ENCODE peak calls at places on chromosome 22, in four cellular contexts. One of them, this sample, is unnamed.

GRCh38 chr22:45678961-45679912 is 7.6 kb downstream of the ATXN10 start:
- DNase-seq in AG09319: no peak
- DNase-seq in WTC11: no peak
- DNase-seq in astrocyte of the spinal cord: peak; percentile 80
- DNase-seq in this sample: no peak

GRCh38 chr22:35835998-35836691 is 118.5 kb downstream of the APOL5 start:
- DNase-seq in AG09319: peak; percentile 83
- DNase-seq in WTC11: peak; percentile 30
- DNase-seq in astrocyte of the spinal cord: peak; percentile 86
- DNase-seq in this sample: no peak

GRCh38 chr22:39931271-39931670 is 28.9 kb upstream of the TMA7B start:
- DNase-seq in AG09319: no peak
- DNase-seq in WTC11: no peak
- DNase-seq in astrocyte of the spinal cord: no peak
- DNase-seq in this sample: no peak

GRCh38 chr22:31084811-31085492 is 3.8 kb downstream of the SMTN start:
- DNase-seq in AG09319: peak; percentile 69
- DNase-seq in WTC11: peak; percentile 86
- DNase-seq in astrocyte of the spinal cord: peak; percentile 82
- DNase-seq in this sample: peak; percentile 94

GRCh38 chr22:20192972-20193760 is 42.3 kb upstream of the CCDC188 start:
- DNase-seq in AG09319: no peak
- DNase-seq in WTC11: peak; percentile 37
- DNase-seq in astrocyte of the spinal cord: no peak
- DNase-seq in this sample: no peak

GRCh38 chr22:46942816-46943783 is 180.7 kb downstream of the TBC1D22A start:
- DNase-seq in AG09319: no peak
- DNase-seq in WTC11: no peak
- DNase-seq in astrocyte of the spinal cord: no peak
- DNase-seq in this sample: no peak

GRCh38 chr22:31488988-31489617 is 539 bp downstream of the EIF4ENIF1 start:
- DNase-seq in AG09319: no peak
- DNase-seq in WTC11: peak; percentile 55
- DNase-seq in astrocyte of the spinal cord: peak; percentile 22
- DNase-seq in this sample: peak; percentile 85

GRCh38 chr22:41367680-41368542 is 13.8 kb upstream of the TEF start:
- DNase-seq in AG09319: peak; percentile 16
- DNase-seq in WTC11: no peak
- DNase-seq in astrocyte of the spinal cord: peak; percentile 14
- DNase-seq in this sample: no peak

GRCh38 chr22:39130892-39131855 is 21.3 kb downstream of the CBX7 start:
- DNase-seq in AG09319: no peak
- DNase-seq in WTC11: no peak
- DNase-seq in astrocyte of the spinal cord: no peak
- DNase-seq in this sample: no peak

GRCh38 chr22:37674951-37675929 is at the start of gene LGALS1:
- DNase-seq in AG09319: peak; percentile 98
- DNase-seq in WTC11: peak; percentile 81
- DNase-seq in astrocyte of the spinal cord: peak; percentile 99
- DNase-seq in this sample: peak; percentile 96
- TF ChIP-seq CTCF in AG09319: peak; percentile 5
- TF ChIP-seq CTCF in WTC11: no peak
- TF ChIP-seq CTCF in astrocyte of the spinal cord: peak; percentile 19
- TF ChIP-seq CTCF in this sample: no peak

DNA sequence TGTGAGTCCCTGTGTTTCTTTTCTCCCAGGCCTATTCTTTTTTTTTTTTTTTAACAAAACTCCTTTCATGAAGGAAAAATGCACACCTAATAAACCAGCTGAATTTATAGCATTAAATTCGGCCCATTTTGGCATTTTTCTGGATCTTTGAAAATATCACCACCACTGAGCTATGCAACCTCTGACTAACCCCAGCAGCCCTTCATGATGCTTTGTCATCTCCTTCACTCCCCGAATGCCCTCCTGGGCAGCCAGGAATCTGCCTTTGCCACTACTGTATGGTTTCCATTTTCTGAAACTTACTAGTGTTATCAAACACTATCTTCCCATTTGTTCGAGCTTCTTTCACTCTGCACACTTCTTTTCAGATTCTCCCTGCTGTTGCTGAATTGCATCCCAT is 97.9 kb downstream of the ZNF280B start:
- DNase-seq in AG09319: no peak
- DNase-seq in WTC11: no peak
- DNase-seq in astrocyte of the spinal cord: no peak
- DNase-seq in this sample: peak; percentile 44
- TF ChIP-seq CTCF in AG09319: no peak
- TF ChIP-seq CTCF in WTC11: no peak
- TF ChIP-seq CTCF in astrocyte of the spinal cord: no peak
- TF ChIP-seq CTCF in this sample: no peak

GRCh38 chr22:24706050-24706449 is 68.5 kb downstream of the PIWIL3 start:
- DNase-seq in AG09319: no peak
- DNase-seq in WTC11: peak; percentile 61
- DNase-seq in astrocyte of the spinal cord: no peak
- DNase-seq in this sample: no peak
- TF ChIP-seq CTCF in AG09319: no peak
- TF ChIP-seq CTCF in WTC11: no peak
- TF ChIP-seq CTCF in astrocyte of the spinal cord: peak; percentile 18
- TF ChIP-seq CTCF in this sample: peak; percentile 30

DNA sequence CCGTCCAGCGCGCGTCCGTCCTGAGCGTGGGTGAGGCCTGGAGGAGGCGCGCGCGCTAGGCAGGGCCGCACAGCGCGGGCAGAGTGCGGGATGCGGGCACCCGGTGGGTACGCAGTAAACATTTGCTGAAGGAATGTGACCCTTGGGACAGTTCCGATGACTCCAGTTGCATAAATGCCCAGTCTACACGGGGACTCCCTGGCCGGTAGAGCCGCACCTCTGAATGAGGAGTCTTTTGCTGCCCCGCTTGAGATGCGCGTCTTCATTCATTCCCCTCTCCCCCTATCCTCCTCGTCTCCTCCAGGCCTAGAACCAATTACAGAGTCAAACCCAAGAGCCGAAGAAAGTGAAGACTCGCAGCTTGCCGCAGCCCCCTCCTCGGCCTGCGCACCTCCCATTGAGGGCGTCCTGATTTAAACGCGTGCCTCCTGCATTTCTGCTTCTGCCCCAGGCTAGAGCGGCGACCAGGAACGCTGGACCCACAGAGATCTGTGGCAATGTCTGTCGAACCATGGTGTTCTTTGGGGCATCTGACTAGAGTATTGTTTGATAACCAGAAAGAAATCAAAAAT is 731 bp upstream of the CHKB start:
- DNase-seq in AG09319: no peak
- DNase-seq in WTC11: no peak
- DNase-seq in astrocyte of the spinal cord: no peak
- DNase-seq in this sample: no peak
- TF ChIP-seq CTCF in AG09319: no peak
- TF ChIP-seq CTCF in WTC11: no peak
- TF ChIP-seq CTCF in astrocyte of the spinal cord: peak; percentile 30
- TF ChIP-seq CTCF in this sample: no peak

DNA sequence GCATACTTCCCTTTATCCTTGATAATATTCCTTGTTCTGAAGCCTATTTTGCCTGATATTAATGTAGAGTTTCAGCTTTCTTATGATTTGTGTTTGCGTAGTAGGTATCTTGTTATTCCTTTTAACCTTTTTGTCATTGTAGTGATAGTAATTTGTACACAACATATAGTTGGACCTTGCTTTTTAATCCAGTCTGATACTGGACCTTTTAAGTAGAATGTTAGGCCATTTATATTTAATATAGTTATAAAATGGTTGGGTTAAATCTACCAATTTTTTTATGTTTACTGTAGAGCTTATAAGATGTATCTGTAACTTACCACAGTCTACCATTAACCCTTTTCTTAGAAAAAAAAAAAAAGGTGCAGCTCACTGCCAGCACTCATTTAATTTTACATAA is 8.6 kb upstream of the PITPNB start:
- DNase-seq in AG09319: no peak
- DNase-seq in WTC11: no peak
- DNase-seq in astrocyte of the spinal cord: no peak
- DNase-seq in this sample: no peak
- TF ChIP-seq CTCF in AG09319: no peak
- TF ChIP-seq CTCF in WTC11: no peak
- TF ChIP-seq CTCF in astrocyte of the spinal cord: no peak
- TF ChIP-seq CTCF in this sample: no peak